ENCODE peak calls at places on chromosomes 1 and 21, in nine cellular contexts. K, L, U, Q, W, F, C, R and V are unnamed samples.
A peak's percentile ranks its signal among the peaks of the same experiment; 100 is the strongest.

GRCh38 chr21:15752763-15753407 is 23.1 kb downstream of the USP25 start:
- DNase-seq in R (no peak), C (no peak), K (no peak), U (no peak), Q (no peak), F (no peak), W (no peak), L (no peak), V (no peak)

GRCh38 chr1:224175615-224176014 is 7.4 kb upstream of the DEGS1 start:
- DNase-seq in U (no peak), Q (no peak), R (peak; percentile 58), C (no peak), K (no peak), W (no peak), L (peak; percentile 19), F (no peak), V (no peak)

GRCh38 chr1:184028854-184029623 is 8.5 kb downstream of the COLGALT2 start:
- DNase-seq in F (no peak), R (peak; percentile 59), K (no peak), Q (no peak), W (no peak), L (no peak), U (no peak), C (no peak), V (peak; percentile 58)

GRCh38 chr1:182446033-182446669 is 3.8 kb upstream of the RGSL1 start:
- DNase-seq in C (peak; percentile 48), F (peak; percentile 38), R (no peak), W (no peak), K (no peak), L (peak; percentile 14), U (no peak), Q (no peak), V (peak; percentile 77)

GRCh38 chr1:5927506-5928370 is 64.5 kb downstream of the NPHP4 start:
- DNase-seq in Q (no peak), U (no peak), C (peak; percentile 57), R (no peak), L (no peak), W (no peak), F (no peak), K (no peak), V (no peak)

GRCh38 chr1:29470087-29470787 is 233.9 kb downstream of the PTPRU start:
- DNase-seq in W (no peak), F (no peak), C (no peak), U (no peak), K (no peak), Q (no peak), L (no peak), R (no peak), V (no peak)

GRCh38 chr1:222975472-222976122 is 160.8 kb downstream of the DISP1 start:
- DNase-seq in K (no peak), L (peak; percentile 66), W (no peak), Q (no peak), C (no peak), U (no peak), R (no peak), F (no peak), V (no peak)

GRCh38 chr1:99675994-99676393 is 30.1 kb downstream of the PALMD start:
- DNase-seq in F (no peak), Q (no peak), C (no peak), U (no peak), W (no peak), L (no peak), R (no peak), K (no peak), V (no peak)

GRCh38 chr1:216766633-216767325 is 43.5 kb upstream of the ESRRG start:
- DNase-seq in Q (no peak), F (no peak), K (no peak), R (no peak), U (no peak), L (peak; percentile 44), C (no peak), W (no peak), V (no peak)

GRCh38 chr1:188652678-188653077 is 1823.9 kb downstream of the PLA2G4A start:
- DNase-seq in R (no peak), F (peak; percentile 90), L (peak; percentile 97), C (no peak), K (no peak), U (no peak), Q (peak; percentile 8), W (no peak), V (peak; percentile 7)

GRCh38 chr21:34274001-34274400 is 89.8 kb upstream of the KCNE2 start:
- DNase-seq in C (no peak), W (no peak), K (no peak), L (peak; percentile 61), U (no peak), R (no peak), Q (no peak), F (peak; percentile 78), V (no peak)

GRCh38 chr21:33374080-33374873 is 28.9 kb upstream of the IFNGR2 start:
- DNase-seq in F (peak; percentile 84), U (no peak), Q (no peak), C (peak; percentile 75), R (no peak), K (no peak), L (peak; percentile 56), W (no peak), V (peak; percentile 51)

GRCh38 chr1:46180082-46180616 is 3.9 kb upstream of the P3R3URF start:
- DNase-seq in U (no peak), W (no peak), K (no peak), F (no peak), L (no peak), Q (no peak), C (peak; percentile 96), R (no peak), V (no peak)

GRCh38 chr1:93255222-93256079 is 74.9 kb downstream of the CCDC18 start:
- DNase-seq in C (no peak), R (no peak), Q (peak; percentile 59), F (no peak), L (peak; percentile 86), U (no peak), W (no peak), K (no peak), V (no peak)

GRCh38 chr21:44012474-44013379 is 618 bp downstream of the TRAPPC10 start:
- DNase-seq in F (peak; percentile 24), C (peak; percentile 85), L (peak; percentile 24), R (peak; percentile 79), U (peak; percentile 31), W (no peak), K (peak; percentile 76), Q (no peak), V (peak; percentile 44)

GRCh38 chr1:88683516-88683847 is 591 bp upstream of the PKN2 start:
- DNase-seq in K (peak; percentile 34), F (no peak), Q (no peak), R (peak; percentile 64), U (peak; percentile 31), C (peak; percentile 65), L (peak; percentile 52), W (no peak), V (peak; percentile 83)

GRCh38 chr1:70627910-70628309 is 216.8 kb downstream of the CTH start:
- DNase-seq in K (no peak), Q (no peak), U (no peak), W (no peak), L (peak; percentile 1), C (no peak), F (no peak), R (no peak), V (no peak)

GRCh38 chr1:36456391-36456928 is 6.2 kb upstream of the OSCP1 start:
- DNase-seq in R (no peak), W (no peak), Q (no peak), C (no peak), F (no peak), K (no peak), L (no peak), U (no peak), V (no peak)

GRCh38 chr1:115192200-115192767 is 103.0 kb upstream of the TSPAN2 start:
- DNase-seq in Q (no peak), R (no peak), U (no peak), C (no peak), K (no peak), F (no peak), W (no peak), L (peak; percentile 39), V (no peak)

GRCh38 chr21:35139382-35139715 is 90.2 kb upstream of the RUNX1 start:
- DNase-seq in F (no peak), R (no peak), W (no peak), Q (no peak), C (no peak), U (no peak), L (peak; percentile 55), K (no peak), V (no peak)

GRCh38 chr1:178497903-178498478 is 1.2 kb upstream of the CLEC20A start:
- DNase-seq in W (no peak), Q (no peak), R (no peak), U (no peak), C (no peak), F (no peak), K (no peak), L (no peak), V (no peak)

GRCh38 chr1:193736507-193736906 is 550.1 kb upstream of the B3GALT2 start:
- DNase-seq in W (no peak), F (no peak), L (no peak), Q (no peak), K (no peak), U (no peak), R (no peak), C (no peak), V (no peak)
- H3K27ac ChIP-seq in W (no peak overlapping the region), F (no peak overlapping the region), L (no peak overlapping the region), Q (no peak overlapping the region), K (no peak overlapping the region), U (no peak overlapping the region), R (no peak overlapping the region), C (no peak overlapping the region), V (no peak overlapping the region)

GRCh38 chr1:12465126-12465525 is 152.9 kb downstream of the DHRS3 start:
- DNase-seq in Q (no peak), K (no peak), C (no peak), W (no peak), L (peak; percentile 64), U (no peak), F (no peak), R (no peak), V (no peak)
- H3K27ac ChIP-seq in Q (peak overlapping the region; percentile 84), K (no peak overlapping the region), C (peak overlapping the region; percentile 25), W (no peak overlapping the region), L (peak overlapping the region; percentile 46), U (peak overlapping the region; percentile 73), F (no peak overlapping the region), R (peak overlapping the region; percentile 88), V (no peak overlapping the region)

GRCh38 chr1:1779691-1780597 is 1.7 kb upstream of the NADK start:
- DNase-seq in F (no peak), R (peak; percentile 80), K (peak; percentile 41), W (no peak), L (peak; percentile 58), C (peak; percentile 86), U (peak; percentile 56), Q (no peak), V (no peak)
- H3K27ac ChIP-seq in F (no peak overlapping the region), R (no peak overlapping the region), K (peak overlapping the region; percentile 56), W (peak overlapping the region; percentile 90), L (no peak overlapping the region), C (peak overlapping the region; percentile 94), U (peak overlapping the region; percentile 96), Q (no peak overlapping the region), V (no peak overlapping the region)

DNA sequence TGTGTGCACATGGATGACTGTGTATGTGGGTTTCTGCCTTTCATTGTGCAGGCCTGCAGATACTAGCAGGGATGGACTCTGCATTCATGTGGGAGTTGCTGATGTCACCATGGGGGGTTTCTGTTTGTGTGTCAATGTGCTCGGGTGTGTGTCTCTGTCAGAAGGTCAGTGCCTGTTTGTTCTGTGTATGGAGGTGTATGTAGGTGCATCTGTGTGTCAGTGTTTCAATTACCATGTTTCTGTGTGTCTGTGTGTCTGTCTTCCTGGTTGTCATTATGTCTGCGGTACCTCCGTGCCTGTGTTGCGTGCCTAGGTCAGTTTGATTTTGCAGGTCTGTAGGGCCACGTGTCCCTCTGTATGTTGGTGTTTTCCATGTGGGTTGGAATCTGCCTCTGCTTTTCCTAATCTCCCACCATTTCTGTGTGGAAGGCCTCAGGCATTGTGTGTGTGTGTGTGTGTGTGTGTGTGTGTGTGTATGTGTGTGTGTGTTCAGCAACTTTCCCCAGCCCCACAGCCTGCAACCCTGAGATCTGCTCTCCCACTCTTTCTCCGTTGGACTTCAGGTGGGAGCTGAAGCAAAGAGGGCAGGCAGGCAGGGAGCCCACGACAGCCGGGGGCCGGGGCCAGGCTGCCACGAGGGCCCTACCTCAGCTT is 36.7 kb upstream of the WASF2 start:
- DNase-seq in F (no peak), C (no peak), Q (no peak), K (no peak), R (no peak), L (no peak), U (no peak), W (no peak), V (no peak)
- H3K27ac ChIP-seq in F (no peak overlapping the region), C (peak overlapping the region; percentile 76), Q (peak overlapping the region; percentile 57), K (peak overlapping the region; percentile 63), R (no peak overlapping the region), L (no peak overlapping the region), U (peak overlapping the region; percentile 97), W (peak overlapping the region; percentile 86), V (peak overlapping the region; percentile 44)